ENCODE peak calls at places on chromosomes 13 and 19, in eight cellular contexts. C is pancreas; P is colonic mucosa; R is hepatocyte; A is suprapubic skin; N is CD8-positive, alpha-beta memory T cell; F is testis; S is astrocyte. V is an unnamed sample.

GRCh38 chr19:36771275-36772231 is 1.1 kb downstream of the ZNF850 start:
- DNase-seq in F (peak; percentile 92), S (peak; percentile 92), A (no peak), C (no peak), P (peak; percentile 62), N (no peak), R (peak; percentile 82), V (peak; percentile 85)

GRCh38 chr19:14536926-14537692 is 7.7 kb downstream of the TECR start:
- DNase-seq in F (peak; percentile 80), C (peak; percentile 84), P (peak; percentile 91), N (no peak), S (no peak), R (peak; percentile 87), A (no peak), V (peak; percentile 52)

GRCh38 chr19:37855098-37855497 is 51.3 kb downstream of the WDR87 start:
- DNase-seq in N (no peak), A (no peak), C (peak; percentile 58), F (peak; percentile 87), P (peak; percentile 39), S (peak; percentile 47), R (no peak), V (no peak)

GRCh38 chr13:94703271-94703670 is 9.1 kb downstream of the SOX21 start:
- DNase-seq in R (no peak), F (no peak), N (no peak), P (no peak), S (no peak), C (no peak), A (no peak), V (no peak)

GRCh38 chr13:22967669-22968068 is 213.1 kb upstream of the SGCG start:
- DNase-seq in N (no peak), A (no peak), C (no peak), F (no peak), R (no peak), S (no peak), P (no peak), V (no peak)

GRCh38 chr13:49300716-49301589 is 53.2 kb downstream of the CDADC1 start:
- DNase-seq in N (peak; percentile 72), C (no peak), S (peak; percentile 42), R (peak; percentile 74), F (peak; percentile 66), A (no peak), P (peak; percentile 69), V (peak; percentile 79)

GRCh38 chr13:40439928-40440327 is 226.5 kb downstream of the FOXO1 start:
- DNase-seq in N (no peak), P (no peak), S (no peak), A (no peak), C (no peak), R (no peak), F (peak; percentile 16), V (no peak)

GRCh38 chr13:43935878-43936277 is 56.2 kb downstream of the LACC1 start:
- DNase-seq in P (no peak), C (no peak), R (no peak), F (no peak), A (no peak), N (no peak), S (no peak), V (no peak)

DNA sequence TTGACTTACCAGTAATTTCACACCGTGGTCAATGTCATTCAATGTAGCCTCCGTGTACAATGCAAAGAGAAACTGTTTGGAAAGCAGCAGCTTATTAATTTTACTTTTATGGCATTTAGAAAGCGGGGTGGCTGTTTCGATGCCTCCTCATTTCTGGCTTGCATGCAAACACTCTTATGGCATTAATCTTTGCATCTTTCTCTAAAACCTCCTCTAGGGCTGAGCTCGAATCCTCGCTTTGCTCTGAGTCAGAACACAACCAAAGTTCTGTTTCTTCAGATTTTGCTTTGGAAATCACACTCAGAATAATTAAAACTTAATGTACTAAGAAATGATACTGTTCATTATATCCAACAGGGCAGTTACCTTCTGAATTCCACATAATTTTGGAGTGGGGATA is 77.0 kb downstream of the ZNF536 start:
- DNase-seq in N (no peak), R (no peak), C (no peak), F (no peak), A (no peak), P (no peak), S (no peak), V (no peak)
- H3K4me3 ChIP-seq in N (no peak overlapping the region), R (no peak overlapping the region), C (no peak overlapping the region), F (no peak overlapping the region), A (no peak overlapping the region), P (no peak overlapping the region), S (no peak overlapping the region), V (peak overlapping the region; percentile 42)

DNA sequence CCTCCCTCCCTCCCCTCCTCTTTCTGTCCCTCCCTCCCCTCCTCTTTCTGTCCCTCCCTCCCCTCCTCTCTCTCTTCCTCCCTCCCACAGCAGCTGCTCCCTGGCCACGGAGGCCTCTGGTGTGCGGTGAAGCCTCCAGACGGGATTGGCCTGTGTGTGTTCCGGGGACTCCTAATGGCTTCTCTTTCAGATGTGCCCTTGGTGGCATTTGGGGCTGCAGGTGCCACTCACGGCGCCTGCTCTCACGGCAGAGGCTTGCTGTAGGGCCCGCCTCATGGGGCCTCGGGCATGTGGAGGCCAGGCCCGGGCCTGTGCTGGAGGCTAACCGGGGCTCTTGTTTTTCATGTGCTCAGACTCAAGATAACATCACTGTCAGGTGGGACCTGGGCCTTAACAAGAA is 20.9 kb downstream of the UPF1 start:
- DNase-seq in R (no peak), N (no peak), S (no peak), F (no peak), A (no peak), P (no peak), C (no peak), V (peak; percentile 22)
- H3K36me3 ChIP-seq in R (no peaks in the 10 kb centered on the region), N (peaks cover 85% of the 10 kb centered on the region), S (peaks cover 28% of the 10 kb centered on the region), F (no peaks in the 10 kb centered on the region), A (peaks cover 77% of the 10 kb centered on the region), P (peaks cover 47% of the 10 kb centered on the region), C (peaks cover 64% of the 10 kb centered on the region), V (peaks cover 70% of the 10 kb centered on the region)

GRCh38 chr19:45402469-45403070 is 2.3 kb downstream of the PPP1R13L start:
- DNase-seq in R (peak; percentile 82), P (peak; percentile 72), C (peak; percentile 84), S (no peak), F (no peak), A (no peak), N (no peak), V (no peak)
- H3K27ac ChIP-seq in R (no peak overlapping the region), P (no peak overlapping the region), C (peak overlapping the region; percentile 94), S (no peak overlapping the region), F (no peak overlapping the region), A (peak overlapping the region; percentile 96), N (no peak overlapping the region), V (no peak overlapping the region)

DNA sequence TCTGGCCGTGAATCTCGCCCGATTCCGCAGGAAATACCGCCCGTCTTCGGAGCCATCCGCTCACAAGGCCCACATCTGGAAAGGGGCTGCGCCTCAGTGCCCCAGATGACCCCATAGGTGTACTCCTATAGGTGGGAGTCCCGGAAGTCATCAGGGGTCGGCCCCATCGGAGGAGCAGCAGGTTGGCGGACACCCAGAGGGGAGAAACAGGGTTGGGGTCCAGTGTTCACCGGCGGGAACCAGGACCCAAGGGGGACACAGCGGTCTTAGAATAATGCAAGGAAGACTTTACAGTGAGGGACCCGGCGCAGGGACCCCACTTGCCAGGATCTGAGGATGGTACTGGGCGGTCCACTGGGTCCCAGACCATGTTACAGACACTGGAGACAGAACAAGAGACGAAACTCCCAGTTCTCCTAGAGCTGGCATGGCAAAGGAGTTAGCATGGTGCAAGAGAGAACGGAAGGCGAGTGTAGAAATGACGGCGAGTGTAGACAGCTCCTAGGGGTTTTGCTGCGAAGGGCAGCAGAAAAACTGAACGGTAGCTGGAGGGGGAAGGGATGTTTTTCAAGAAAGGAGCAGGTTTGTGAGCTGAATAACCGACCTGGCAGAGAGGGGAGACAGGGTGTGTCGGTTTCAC is 4.2 kb upstream of the RGL3 start:
- DNase-seq in P (no peak), F (no peak), N (no peak), C (no peak), R (no peak), S (no peak), A (no peak), V (no peak)
- H3K4me3 ChIP-seq in P (no peak overlapping the region), F (no peak overlapping the region), N (peak overlapping the region; percentile 43), C (no peak overlapping the region), R (no peak overlapping the region), S (no peak overlapping the region), A (peak overlapping the region; percentile 46), V (no peak overlapping the region)

GRCh38 chr13:92743992-92744391 is 482.6 kb upstream of the GPC6 start:
- DNase-seq in P (no peak), F (no peak), R (no peak), C (no peak), S (no peak), N (no peak), A (no peak), V (no peak)
- H3K36me3 ChIP-seq in P (no peaks in the 10 kb centered on the region), F (no peaks in the 10 kb centered on the region), R (no peaks in the 10 kb centered on the region), C (no peaks in the 10 kb centered on the region), S (no peaks in the 10 kb centered on the region), N (no peaks in the 10 kb centered on the region), A (no peaks in the 10 kb centered on the region), V (no peaks in the 10 kb centered on the region)

GRCh38 chr19:18945297-18945696 is 4.3 kb upstream of the HOMER3 start:
- DNase-seq in R (no peak), S (no peak), N (no peak), A (no peak), F (no peak), C (no peak), P (no peak), V (no peak)

GRCh38 chr19:18948976-18949356 is 7.9 kb upstream of the HOMER3 start:
- DNase-seq in C (no peak), S (no peak), P (no peak), N (no peak), A (no peak), F (no peak), R (no peak), V (no peak)

GRCh38 chr19:18946918-18947317 is 5.9 kb upstream of the HOMER3 start:
- DNase-seq in P (no peak), R (no peak), S (no peak), C (no peak), N (no peak), F (no peak), A (no peak), V (no peak)

GRCh38 chr19:18948075-18948975 is 7.3 kb upstream of the HOMER3 start:
- DNase-seq in F (no peak), R (no peak), C (no peak), P (no peak), A (no peak), S (no peak), N (no peak), V (no peak)

DNA sequence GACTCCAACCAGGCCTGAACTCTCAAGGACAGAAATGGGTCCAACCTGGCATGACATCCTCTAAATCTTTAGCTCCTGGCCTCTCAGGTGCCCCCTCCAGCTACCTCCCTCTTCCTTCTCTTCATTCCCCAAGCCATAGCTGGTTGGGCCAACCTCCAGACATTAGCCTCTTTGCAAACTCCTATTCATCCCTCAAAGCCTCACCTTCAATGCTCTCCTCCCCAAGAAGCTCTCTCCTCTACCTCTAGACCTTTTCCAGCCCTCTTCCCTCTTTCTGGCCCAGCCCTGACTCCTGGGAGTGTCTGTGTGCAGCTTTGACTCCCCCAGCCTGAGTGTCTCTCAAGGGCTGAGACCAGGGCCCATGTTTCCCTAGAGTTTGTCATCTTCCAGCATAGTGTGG is 5.3 kb upstream of the HOMER3 start:
- DNase-seq in A (no peak), P (no peak), N (no peak), R (no peak), C (no peak), F (no peak), S (no peak), V (no peak)
- H3K27ac ChIP-seq in A (no peak overlapping the region), P (no peak overlapping the region), N (no peak overlapping the region), R (no peak overlapping the region), C (no peak overlapping the region), F (no peak overlapping the region), S (no peak overlapping the region), V (no peak overlapping the region)